ENCODE peak calls at places on chromosome 13, in seven cellular contexts. G is B cell; L is effector CD8-positive, alpha-beta T cell; O is amniotic stem cell; V is stimulated activated CD4-positive, alpha-beta T cell treated with anti-CD3 and anti-CD28 coated beads, Interleukin-15, amount 100 ng/mL, for 24 hours; C is cardiac muscle cell; E is lung microvascular endothelial cell. B is an unnamed sample.

GRCh38 chr13:98157188-98157587 is 14.3 kb downstream of the FARP1 start:
- DNase-seq in G (no peak), L (no peak), O (no peak), V (no peak), C (no peak), E (no peak), B (no peak)

GRCh38 chr13:53238241-53238640 is 209.6 kb downstream of the OLFM4 start:
- DNase-seq in G (no peak), L (no peak), O (no peak), V (no peak), C (peak; percentile 77), E (no peak), B (no peak)

GRCh38 chr13:38661276-38661675 is 25.6 kb upstream of the FREM2 start:
- DNase-seq in G (no peak), L (no peak), O (no peak), V (no peak), C (no peak), E (no peak), B (peak; percentile 40)

GRCh38 chr13:57825066-57825465 is 193.5 kb downstream of the PCDH17 start:
- DNase-seq in G (no peak), L (no peak), O (no peak), V (no peak), C (no peak), E (no peak), B (no peak)

GRCh38 chr13:102584423-102584822 is 12.4 kb upstream of the TPP2 start:
- DNase-seq in G (peak; percentile 15), L (no peak), O (no peak), V (no peak), C (no peak), E (no peak), B (peak; percentile 18)

GRCh38 chr13:114077938-114078335 is 54.5 kb downstream of the RASA3 start:
- DNase-seq in G (no peak), L (no peak), O (no peak), V (no peak), C (no peak), E (peak; percentile 69), B (peak; percentile 79)

GRCh38 chr13:23810842-23811241 is 78.4 kb downstream of the MIPEP start:
- DNase-seq in G (peak; percentile 64), L (no peak), O (no peak), V (no peak), C (peak; percentile 9), E (no peak), B (no peak)

GRCh38 chr13:109922518-109922917 is 136.1 kb upstream of the IRS2 start:
- DNase-seq in G (no peak), L (no peak), O (no peak), V (no peak), C (no peak), E (no peak), B (no peak)

GRCh38 chr13:37476874-37477273 is 121.7 kb downstream of the POSTN start:
- DNase-seq in G (no peak), L (no peak), O (no peak), V (no peak), C (no peak), E (peak; percentile 13), B (peak; percentile 10)

GRCh38 chr13:102846261-102847015 is 606 bp downstream of the ERCC5 start:
- DNase-seq in G (peak; percentile 72), L (peak; percentile 29), O (peak; percentile 25), V (peak; percentile 61), C (peak; percentile 39), E (peak; percentile 54), B (peak; percentile 46)

GRCh38 chr13:31035162-31035951 is 102.9 kb downstream of the TEX26 start:
- DNase-seq in G (no peak), L (no peak), O (no peak), V (no peak), C (no peak), E (peak; percentile 40), B (peak; percentile 43)

GRCh38 chr13:22091222-22091970 is 420.5 kb downstream of the FGF9 start:
- DNase-seq in G (no peak), L (no peak), O (no peak), V (no peak), C (no peak), E (no peak), B (no peak)

GRCh38 chr13:110187501-110188161 is 119.3 kb downstream of the COL4A1 start:
- DNase-seq in G (no peak), L (no peak), O (peak; percentile 16), V (no peak), C (peak; percentile 93), E (peak; percentile 29), B (no peak)

GRCh38 chr13:97946951-97947588 is 6.4 kb upstream of the IPO5 start:
- DNase-seq in G (no peak), L (no peak), O (peak; percentile 63), V (no peak), C (no peak), E (peak; percentile 33), B (no peak)

GRCh38 chr13:98129059-98129741 is 13.7 kb upstream of the FARP1 start:
- DNase-seq in G (no peak), L (no peak), O (no peak), V (no peak), C (no peak), E (peak; percentile 6), B (no peak)

GRCh38 chr13:113914333-113915011 is 50.6 kb upstream of the GAS6 start:
- DNase-seq in G (no peak), L (no peak), O (no peak), V (no peak), C (no peak), E (no peak), B (no peak)

GRCh38 chr13:25847145-25847544 is 204.7 kb downstream of the SHISA2 start:
- DNase-seq in G (peak; percentile 11), L (no peak), O (no peak), V (no peak), C (no peak), E (no peak), B (no peak)

GRCh38 chr13:112444001-112444311 is 67.8 kb downstream of the SPACA7 start:
- DNase-seq in G (peak; percentile 12), L (no peak), O (no peak), V (peak; percentile 73), C (peak; percentile 79), E (peak; percentile 54), B (peak; percentile 70)

GRCh38 chr13:78607409-78608253 is 4.3 kb upstream of the POU4F1 start:
- DNase-seq in G (peak; percentile 16), L (no peak), O (no peak), V (no peak), C (no peak), E (no peak), B (no peak)

B was measured in Ammon's horn.